ENCODE peak calls at places on chromosome 20, in four cellular contexts. Z is transverse colon, U is HepG2, X is HCT116. W is an unnamed sample.

GRCh38 chr20:45911486-45912343 is at the start of gene PLTP:
- DNase-seq in Z (peak; percentile 60), X (no peak), U (no peak), W (peak; percentile 29)

GRCh38 chr20:33656010-33656782 is 5.9 kb upstream of the C20orf144 start:
- DNase-seq in X (no peak), U (no peak), Z (no peak), W (no peak)

GRCh38 chr20:19631410-19631809 is 126.6 kb upstream of the RIN2 start:
- DNase-seq in Z (no peak), X (no peak), U (no peak), W (no peak)

GRCh38 chr20:5658897-5659296 is 91.3 kb upstream of the SHLD1 start:
- DNase-seq in X (no peak), Z (peak; percentile 44), U (peak; percentile 71), W (peak; percentile 44)

GRCh38 chr20:22339091-22339881 is 245.1 kb downstream of the FOXA2 start:
- DNase-seq in U (peak; percentile 84), X (peak; percentile 70), Z (peak; percentile 45), W (peak; percentile 67)

GRCh38 chr20:17822540-17823155 is 122.9 kb downstream of the BANF2 start:
- DNase-seq in X (no peak), Z (no peak), U (no peak), W (no peak)

GRCh38 chr20:58813369-58813768 is 37.3 kb downstream of the GNAS-AS1 start:
- DNase-seq in Z (no peak), U (no peak), X (no peak), W (no peak)

GRCh38 chr20:10412591-10413408 is 21.2 kb downstream of the MKKS start:
- DNase-seq in U (no peak), X (no peak), Z (no peak), W (no peak)

GRCh38 chr20:17936791-17937687 is 31.6 kb downstream of the SNX5 start:
- DNase-seq in Z (peak; percentile 60), U (no peak), X (no peak), W (peak; percentile 19)

GRCh38 chr20:46872315-46873211 is 22.1 kb upstream of the EYA2 start:
- DNase-seq in X (peak; percentile 13), U (no peak), Z (no peak), W (no peak)

GRCh38 chr20:32462900-32463641 is 104.9 kb downstream of the ASXL1 start:
- DNase-seq in Z (peak; percentile 79), U (no peak), X (no peak), W (no peak)

GRCh38 chr20:62937353-62938104 is 418 bp upstream of the GID8 start:
- DNase-seq in Z (peak; percentile 98), U (peak; percentile 94), X (peak; percentile 90), W (peak; percentile 96)

GRCh38 chr20:62935968-62936585 is 1.9 kb upstream of the GID8 start:
- DNase-seq in Z (no peak), X (no peak), U (no peak), W (no peak)

GRCh38 chr20:62936996-62937352 is 973 bp upstream of the GID8 start:
- DNase-seq in U (peak; percentile 81), Z (no peak), X (no peak), W (no peak)

GRCh38 chr20:62933966-62934365 is 4.0 kb upstream of the GID8 start:
- DNase-seq in Z (no peak), X (no peak), U (no peak), W (no peak)

DNA sequence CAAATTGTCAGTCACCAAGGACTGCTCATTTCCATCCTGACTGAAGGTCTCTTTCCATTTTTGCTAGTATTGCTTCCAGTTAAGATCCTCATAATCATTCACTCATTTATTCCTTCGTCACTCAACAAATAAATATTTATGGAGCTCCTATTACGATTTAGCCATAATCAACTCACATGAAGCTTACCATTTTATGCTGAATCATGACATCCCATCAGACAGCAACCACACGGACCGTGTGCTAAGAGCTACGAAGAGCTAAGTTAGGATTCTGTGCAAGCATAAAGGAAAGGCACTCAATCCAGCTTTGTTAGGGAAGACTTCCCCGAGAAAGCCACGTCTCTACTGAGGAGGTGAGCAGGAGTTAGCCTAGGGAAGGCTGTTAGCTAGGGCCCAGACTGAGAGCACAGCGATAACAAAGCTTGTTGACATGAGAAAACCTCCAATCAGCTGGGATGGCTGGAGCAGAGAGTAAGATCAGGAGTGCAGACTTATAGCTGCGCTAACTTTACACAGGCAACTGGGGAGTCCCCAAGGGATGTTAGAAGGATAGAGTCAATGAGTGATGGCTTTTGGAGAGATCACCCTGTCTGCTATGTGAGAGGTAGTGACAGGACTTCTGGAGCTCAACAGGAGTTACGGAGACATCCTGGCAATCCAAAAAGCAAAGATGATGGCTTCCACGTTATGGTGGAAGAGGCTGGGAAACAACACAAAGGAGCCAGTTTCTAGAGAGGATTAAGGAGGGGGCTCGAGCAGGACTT is 2.6 kb upstream of the GID8 start:
- DNase-seq in Z (no peak), U (no peak), X (no peak), W (no peak)
- TF ChIP-seq POLR2A in Z (no peak), U (peak; percentile 31), X (no peak), W (no peak)

GRCh38 chr20:44235702-44236101 is 11.4 kb upstream of the GDAP1L1 start:
- DNase-seq in Z (no peak), X (no peak), U (no peak), W (no peak)
- TF ChIP-seq POLR2A in Z (no peak), X (no peak), U (no peak), W (no peak)

DNA sequence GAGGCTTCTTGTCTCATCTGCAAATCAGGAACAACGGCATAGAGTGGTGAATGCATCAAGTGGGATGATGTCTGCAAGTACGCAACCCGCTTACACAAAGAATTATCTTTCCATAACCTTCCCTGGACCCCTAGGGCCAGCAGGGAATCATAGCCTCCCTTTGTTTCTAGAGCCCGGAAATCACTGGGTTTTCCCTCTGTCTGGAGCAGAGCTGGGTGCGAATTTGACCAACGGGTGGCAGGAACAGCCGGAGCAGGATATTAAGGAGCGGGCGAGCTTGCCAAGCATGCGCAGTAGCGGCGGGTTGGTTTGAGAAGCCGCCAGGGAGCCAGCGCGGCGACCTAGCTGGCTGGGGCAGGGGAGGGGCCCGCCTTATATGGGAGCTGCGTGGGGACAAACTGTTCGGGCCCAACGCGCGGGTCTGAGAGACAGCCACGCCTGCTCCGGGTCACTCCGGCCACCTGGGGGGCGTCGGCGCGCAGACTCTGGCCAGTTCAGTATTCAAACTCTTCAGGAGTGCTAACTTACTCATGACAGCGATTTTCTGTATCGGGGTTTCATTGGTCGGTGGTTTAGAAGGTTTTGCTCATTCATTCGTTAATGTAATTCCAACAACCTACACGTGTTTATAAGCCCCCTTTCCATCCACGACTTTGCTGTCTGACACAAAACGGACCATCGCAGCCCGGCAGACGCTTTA is 1.6 kb upstream of the KIF16B start:
- DNase-seq in X (peak; percentile 86), U (peak; percentile 94), Z (peak; percentile 94), W (peak; percentile 77)
- TF ChIP-seq POLR2A in X (peak; percentile 17), U (no peak), Z (peak; percentile 41), W (peak; percentile 42)

GRCh38 chr20:35709269-35709668 is 10.1 kb downstream of the ROMO1 start:
- DNase-seq in Z (no peak), U (no peak), X (no peak), W (no peak)
- TF ChIP-seq POLR2A in Z (no peak), U (peak; percentile 49), X (no peak), W (no peak)

DNA sequence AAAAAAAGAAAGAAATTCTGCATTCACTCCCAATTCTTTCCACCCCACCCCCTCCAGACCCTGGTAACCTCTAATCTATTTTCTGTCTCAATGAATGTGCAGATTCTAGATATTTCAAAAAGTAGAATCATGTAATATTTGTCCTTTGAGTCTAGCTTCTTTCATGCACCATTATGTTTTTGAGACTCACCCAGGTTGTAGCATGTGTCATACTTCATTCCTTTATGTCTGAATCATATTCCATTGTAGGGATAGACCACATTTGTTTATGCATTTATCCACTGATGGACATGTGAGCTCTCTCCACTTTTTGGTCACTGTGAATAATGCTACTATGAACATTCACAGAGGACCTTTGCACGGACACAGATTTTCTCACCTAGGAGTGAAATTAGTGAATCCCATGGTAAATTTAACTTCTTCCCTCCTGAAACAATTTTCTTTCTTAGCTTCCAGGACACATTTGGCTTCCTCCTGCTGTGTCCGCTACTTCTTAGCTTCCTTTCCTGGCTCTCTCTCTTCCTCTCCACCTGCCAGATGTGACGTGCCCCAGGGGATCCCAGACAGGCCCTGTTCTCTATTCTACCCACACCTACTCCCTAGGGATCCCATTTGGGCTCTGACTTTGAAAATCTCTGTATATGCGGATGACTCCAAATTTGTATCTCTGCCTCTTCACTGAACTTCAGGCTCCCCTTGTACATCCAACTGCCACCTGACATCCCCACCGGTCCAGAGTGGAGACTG is 24.0 kb upstream of the ARFGEF2 start:
- DNase-seq in X (peak; percentile 35), Z (no peak), U (no peak), W (no peak)
- TF ChIP-seq POLR2A in X (no peak), Z (no peak), U (no peak), W (no peak)

W was measured in prostate gland.